ENCODE peak calls at places on chromosome 21, in seven cellular contexts. N is pancreas; C is A549; R is CD8-positive, alpha-beta memory T cell; K is SK-N-SH; J is RWPE1; Z is fibroblast of lung. O is an unnamed sample.

GRCh38 chr21:32515869-32516268 is 69.5 kb downstream of the TCP10L start:
- DNase-seq in N (no peak), C (no peak), R (no peak), K (no peak), J (no peak), Z (peak), O (no peak)

GRCh38 chr21:33360281-33360680 is 35.5 kb downstream of the IFNAR1 start:
- DNase-seq in N (no peak), C (no peak), R (no peak), K (no peak), J (no peak), Z (peak), O (no peak)

GRCh38 chr21:21019681-21020080 is 21.5 kb downstream of the NCAM2 start:
- DNase-seq in N (no peak), C (no peak), R (no peak), K (no peak), J (no peak), Z (no peak), O (no peak)

GRCh38 chr21:18772404-18772803 is 368.8 kb upstream of the TMPRSS15 start:
- DNase-seq in N (no peak), C (no peak), R (no peak), K (no peak), J (peak), Z (peak), O (no peak)

GRCh38 chr21:39184050-39184980 is 1.1 kb upstream of the PSMG1 start:
- DNase-seq in N (no peak), C (no peak), R (no peak), K (no peak), J (no peak), Z (no peak), O (no peak)

GRCh38 chr21:38768385-38769071 is 37.2 kb upstream of the ETS2 start:
- DNase-seq in N (no peak), C (peak), R (no peak), K (no peak), J (peak), Z (peak), O (peak)

GRCh38 chr21:39472786-39473185 is 21.0 kb downstream of the SH3BGR start:
- DNase-seq in N (no peak), C (no peak), R (no peak), K (no peak), J (no peak), Z (no peak), O (no peak)

GRCh38 chr21:15706686-15707085 is 23.1 kb upstream of the USP25 start:
- DNase-seq in N (no peak), C (peak), R (no peak), K (no peak), J (peak), Z (peak), O (peak)

GRCh38 chr21:14752006-14752909 is 206.1 kb upstream of the SAMSN1 start:
- DNase-seq in N (no peak), C (no peak), R (no peak), K (no peak), J (no peak), Z (no peak), O (no peak)

GRCh38 chr21:38486705-38487104 is 11.6 kb downstream of the ERG start:
- DNase-seq in N (no peak), C (no peak), R (no peak), K (no peak), J (no peak), Z (no peak), O (no peak)

GRCh38 chr21:14767192-14767852 is 221.2 kb upstream of the SAMSN1 start:
- DNase-seq in N (no peak), C (no peak), R (no peak), K (no peak), J (no peak), Z (no peak), O (no peak)

GRCh38 chr21:40165212-40165611 is 298.0 kb downstream of the PCP4 start:
- DNase-seq in N (no peak), C (no peak), R (no peak), K (no peak), J (no peak), Z (no peak), O (no peak)

GRCh38 chr21:39685991-39686390 is 59.0 kb upstream of the IGSF5 start:
- DNase-seq in N (no peak), C (no peak), R (no peak), K (no peak), J (no peak), Z (no peak), O (no peak)

GRCh38 chr21:31370281-31370892 is 26.3 kb upstream of the TIAM1 start:
- DNase-seq in N (no peak), C (no peak), R (no peak), K (no peak), J (no peak), Z (no peak), O (no peak)

DNA sequence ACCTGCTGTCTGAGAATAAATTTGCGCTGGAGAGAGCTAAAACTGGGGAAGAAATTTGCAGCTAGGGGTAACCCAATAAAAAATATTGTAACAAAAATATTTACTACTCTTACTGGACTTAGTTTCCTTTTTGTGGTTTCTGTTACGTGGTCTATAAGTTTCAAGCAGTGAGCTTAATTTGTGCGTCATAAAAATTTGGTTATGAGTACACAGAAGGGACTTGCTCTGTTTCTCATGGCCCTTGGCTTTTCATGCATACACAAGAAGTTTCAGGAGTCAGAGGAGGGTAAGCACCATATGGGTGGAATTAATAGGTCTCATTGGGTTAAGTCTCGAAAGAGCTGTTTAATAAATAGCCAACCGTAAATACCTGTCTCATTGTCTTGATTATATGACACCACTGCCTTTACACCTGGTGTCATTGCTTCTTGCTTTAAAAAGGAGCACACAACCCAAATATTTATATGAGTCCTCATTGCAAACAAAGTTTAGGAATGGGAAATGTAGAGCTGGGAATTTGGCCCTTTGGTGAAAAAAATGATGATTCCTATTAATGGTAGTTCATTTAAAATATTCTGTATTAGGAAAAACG is 1.9 kb downstream of the BACH1 start:
- DNase-seq in N (no peak), C (no peak), R (no peak), K (no peak), J (no peak), Z (peak), O (no peak)
- H3K27ac ChIP-seq in N (peak), C (peak), R (peak), K (peak), J (peak), Z (peak), O (peak)

GRCh38 chr21:34519694-34520093 is 7.7 kb upstream of the KCNE1 start:
- DNase-seq in N (no peak), C (no peak), R (no peak), K (no peak), J (no peak), Z (no peak), O (no peak)
- H3K27ac ChIP-seq in N (no peak), C (no peak), R (no peak), K (peak), J (no peak), Z (no peak), O (no peak)

DNA sequence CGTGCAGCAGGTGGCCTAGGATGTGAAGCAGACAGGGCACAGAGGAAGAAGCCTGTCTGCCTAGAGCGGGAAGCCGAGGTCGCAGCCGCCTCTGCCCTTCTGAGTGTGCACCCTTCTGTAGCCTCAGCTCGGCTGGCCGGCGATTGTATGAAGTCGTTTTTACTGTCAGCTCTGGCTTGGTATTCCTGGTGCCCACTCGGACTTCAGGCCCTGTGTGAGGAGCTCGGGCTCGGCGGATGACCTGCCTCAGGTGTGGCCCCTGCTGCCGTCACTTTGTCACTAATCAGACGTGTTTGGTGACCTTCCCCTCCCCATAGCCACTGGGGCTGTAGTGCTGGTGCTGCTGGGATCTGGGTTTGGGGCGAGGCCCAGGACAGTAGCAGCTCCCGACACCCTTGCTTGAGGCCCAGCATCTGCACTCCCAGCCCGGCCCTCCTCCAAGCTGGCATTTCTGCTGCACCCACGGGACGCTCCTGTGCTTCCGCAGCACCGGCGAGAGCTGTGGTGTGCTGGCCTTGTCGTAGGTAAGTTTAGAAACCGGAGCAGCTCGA is 18.1 kb downstream of the SLX9 start:
- DNase-seq in N (no peak), C (no peak), R (no peak), K (no peak), J (no peak), Z (no peak), O (no peak)
- H3K27ac ChIP-seq in N (no peak), C (no peak), R (no peak), K (no peak), J (peak), Z (peak), O (no peak)

GRCh38 chr21:28261291-28261690 is 731.4 kb downstream of the LTN1 start:
- DNase-seq in N (no peak), C (no peak), R (no peak), K (no peak), J (no peak), Z (no peak), O (no peak)
- H3K27ac ChIP-seq in N (no peak), C (no peak), R (no peak), K (no peak), J (no peak), Z (no peak), O (no peak)

GRCh38 chr21:17432732-17433057 is 80.1 kb upstream of the CXADR start:
- DNase-seq in N (no peak), C (no peak), R (no peak), K (no peak), J (no peak), Z (no peak), O (no peak)
- H3K27ac ChIP-seq in N (no peak), C (no peak), R (no peak), K (no peak), J (no peak), Z (no peak), O (no peak)

GRCh38 chr21:36260802-36261201 is 59.2 kb upstream of the MORC3 start:
- DNase-seq in N (no peak), C (no peak), R (no peak), K (no peak), J (no peak), Z (no peak), O (no peak)

GRCh38 chr21:36263797-36264196 is 56.2 kb upstream of the MORC3 start:
- DNase-seq in N (no peak), C (no peak), R (no peak), K (no peak), J (no peak), Z (no peak), O (no peak)

GRCh38 chr21:36261459-36261858 is 58.5 kb upstream of the MORC3 start:
- DNase-seq in N (no peak), C (no peak), R (no peak), K (no peak), J (no peak), Z (no peak), O (no peak)

GRCh38 chr21:36257657-36258056 is 62.3 kb upstream of the MORC3 start:
- DNase-seq in N (no peak), C (no peak), R (no peak), K (no peak), J (no peak), Z (no peak), O (no peak)

DNA sequence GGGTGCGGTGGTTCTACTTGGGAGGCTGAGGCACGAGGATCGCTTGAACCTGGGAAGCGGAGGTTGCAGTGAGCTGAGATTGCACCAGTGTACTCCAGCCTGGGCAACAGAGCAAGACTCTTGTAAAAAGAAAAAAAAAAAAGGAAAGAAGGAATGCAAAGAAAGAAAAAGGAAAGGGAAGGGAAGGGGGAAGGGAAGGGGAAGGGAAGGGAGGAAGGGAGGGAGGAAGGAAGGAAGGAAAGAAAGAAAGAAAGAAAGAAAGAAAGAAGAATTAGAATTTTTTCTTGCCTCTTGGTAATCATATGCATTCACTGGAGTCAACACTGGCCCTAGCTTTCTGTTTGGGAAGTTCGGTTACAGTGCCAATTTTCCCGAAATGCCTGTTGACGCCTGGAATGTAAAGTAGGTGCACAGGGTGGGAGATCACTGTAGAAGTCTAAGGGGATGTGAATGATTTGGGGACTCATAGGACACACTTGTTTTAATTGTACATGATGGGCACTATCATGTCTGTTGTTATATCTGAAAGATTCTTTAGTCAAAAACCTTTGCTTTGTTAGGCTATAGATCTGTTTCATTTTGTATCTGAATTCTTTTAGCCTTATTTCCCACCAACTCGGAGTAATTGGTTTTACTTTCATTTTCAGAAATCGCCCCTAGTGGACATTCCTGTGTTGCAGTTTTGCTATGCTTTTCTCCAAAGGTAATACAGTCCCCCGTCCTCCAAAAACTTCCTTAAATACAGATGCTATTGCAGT is 59.8 kb upstream of the MORC3 start:
- DNase-seq in N (peak), C (peak), R (peak), K (peak), J (peak), Z (peak), O (no peak)
- H3K27ac ChIP-seq in N (peak), C (peak), R (peak), K (peak), J (peak), Z (peak), O (no peak)

DNA sequence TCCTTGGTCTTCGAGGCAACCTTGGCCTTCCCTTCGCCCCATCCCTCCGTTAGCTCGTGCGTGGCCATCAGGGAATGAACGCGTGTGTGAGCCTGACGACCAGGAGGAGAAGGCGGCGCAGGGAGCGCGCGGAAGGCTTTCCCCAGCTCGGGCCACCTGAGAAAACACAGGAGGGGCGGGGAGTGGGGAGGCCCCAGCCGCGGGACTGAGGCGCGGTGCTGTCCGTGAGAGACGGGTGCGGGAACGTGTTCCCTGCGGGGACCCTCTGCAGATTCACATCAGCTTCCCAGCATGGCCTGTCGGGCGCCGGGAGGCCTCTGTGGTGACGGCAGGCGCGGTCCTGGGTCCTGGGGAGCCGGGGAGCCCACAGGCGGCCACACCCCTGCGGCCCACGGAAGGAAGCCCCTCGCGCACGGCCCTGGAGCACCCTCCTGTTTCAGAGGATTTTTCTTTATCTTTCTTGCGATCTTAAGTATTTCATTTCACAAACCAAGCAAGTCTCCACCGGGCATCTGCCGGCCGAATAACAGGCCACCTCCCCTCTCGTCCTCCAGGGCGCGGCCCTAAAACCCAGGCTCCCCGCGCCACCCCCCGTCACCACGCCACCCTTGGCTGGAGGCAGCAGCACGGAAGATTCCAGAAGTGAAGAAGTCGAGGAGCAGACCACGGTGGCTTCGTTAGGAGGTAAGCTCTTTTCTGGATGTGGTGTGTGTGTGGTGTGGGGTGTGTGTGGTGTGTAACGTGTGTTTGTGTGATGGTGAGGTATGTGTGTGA is 66.3 kb downstream of the SLC19A1 start:
- DNase-seq in N (no peak), C (no peak), R (no peak), K (no peak), J (no peak), Z (no peak), O (no peak)
- H3K27ac ChIP-seq in N (no peak), C (no peak), R (no peak), K (no peak), J (no peak), Z (no peak), O (no peak)

GRCh38 chr21:44086636-44087425 is 20.4 kb upstream of the PWP2 start:
- DNase-seq in N (no peak), C (no peak), R (no peak), K (no peak), J (no peak), Z (no peak), O (no peak)
- H3K27ac ChIP-seq in N (no peak), C (no peak), R (peak), K (no peak), J (no peak), Z (no peak), O (no peak)

GRCh38 chr21:37064841-37065240 is 8.0 kb downstream of the PIGP start:
- DNase-seq in N (no peak), C (no peak), R (no peak), K (no peak), J (no peak), Z (no peak), O (no peak)

GRCh38 chr21:37065561-37066177 is 7.2 kb downstream of the PIGP start:
- DNase-seq in N (no peak), C (no peak), R (no peak), K (no peak), J (no peak), Z (no peak), O (no peak)

GRCh38 chr21:37061926-37062591 is 10.8 kb downstream of the PIGP start:
- DNase-seq in N (no peak), C (no peak), R (no peak), K (no peak), J (no peak), Z (peak), O (no peak)

GRCh38 chr21:37062592-37062933 is 10.3 kb downstream of the PIGP start:
- DNase-seq in N (no peak), C (no peak), R (no peak), K (no peak), J (no peak), Z (no peak), O (no peak)

GRCh38 chr21:37063433-37063832 is 9.4 kb downstream of the PIGP start:
- DNase-seq in N (no peak), C (no peak), R (no peak), K (peak), J (no peak), Z (no peak), O (no peak)
- H3K27ac ChIP-seq in N (no peak), C (no peak), R (no peak), K (peak), J (no peak), Z (no peak), O (no peak)

DNA sequence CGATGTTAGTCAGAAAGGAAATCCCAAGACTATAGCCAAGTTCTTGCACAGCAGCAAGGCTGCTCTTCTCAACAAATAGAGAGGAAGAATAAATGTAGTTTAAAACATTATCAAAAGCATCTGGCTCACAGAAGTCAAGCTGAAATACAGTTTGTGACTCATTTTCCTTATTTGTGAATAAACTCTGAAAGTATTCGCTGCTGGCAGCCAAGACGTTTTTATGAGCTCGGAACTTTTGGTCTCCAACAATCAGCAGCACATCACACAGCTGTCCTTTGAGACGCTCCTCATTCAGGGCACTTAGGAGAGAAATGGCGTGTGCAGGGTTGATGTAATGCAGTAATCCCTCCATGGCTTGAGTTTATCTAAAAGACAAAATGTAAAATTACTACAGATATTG is 16.4 kb downstream of the ZBTB21 start:
- DNase-seq in N (no peak), C (no peak), R (no peak), K (no peak), J (no peak), Z (peak), O (no peak)
- H3K27ac ChIP-seq in N (no peak), C (no peak), R (no peak), K (peak), J (no peak), Z (peak), O (no peak)